ENCODE peak calls at places on chromosome 3, in nine cellular contexts. One of them, this sample, is unnamed.

GRCh38 chr3:11508346-11509174 is 135.2 kb downstream of the VGLL4 start:
- DNase-seq in dermis microvascular lymphatic vessel endothelial cell: no peak
- DNase-seq in activated CD4-positive, alpha-beta T cell treated with anti-CD3 and anti-CD28 coated beads, Interleukin-2, amount 10 ng/mL, durations not matched to agents 7 days and 5 days: no peak
- DNase-seq in heart right ventricle: no peak
- DNase-seq in activated T-cell treated with anti-CD3 and anti-CD28 coated beads, Interleukin-2, amount 50 U/mL, for 72 hours: no peak
- DNase-seq in WTC11: no peak
- DNase-seq in ELF-1: no peak
- DNase-seq in stimulated activated CD4-positive, alpha-beta T cell treated with anti-CD3 and anti-CD28 coated beads, Interleukin-1b, Interleukin-23, amount 100 ng/mL, for 48 hours: no peak
- DNase-seq in GM20000: no peak
- DNase-seq in this sample: no peak

GRCh38 chr3:128054363-128054762 is 2.1 kb downstream of the SEC61A1 start:
- DNase-seq in GM20000: no peak
- DNase-seq in ELF-1: no peak
- DNase-seq in dermis microvascular lymphatic vessel endothelial cell: no peak
- DNase-seq in heart right ventricle: no peak
- DNase-seq in activated CD4-positive, alpha-beta T cell treated with anti-CD3 and anti-CD28 coated beads, Interleukin-2, amount 10 ng/mL, durations not matched to agents 7 days and 5 days: no peak
- DNase-seq in stimulated activated CD4-positive, alpha-beta T cell treated with anti-CD3 and anti-CD28 coated beads, Interleukin-1b, Interleukin-23, amount 100 ng/mL, for 48 hours: no peak
- DNase-seq in WTC11: no peak
- DNase-seq in activated T-cell treated with anti-CD3 and anti-CD28 coated beads, Interleukin-2, amount 50 U/mL, for 72 hours: no peak
- DNase-seq in this sample: no peak

GRCh38 chr3:175486255-175486654 is 627.1 kb downstream of the NAALADL2 start:
- DNase-seq in activated CD4-positive, alpha-beta T cell treated with anti-CD3 and anti-CD28 coated beads, Interleukin-2, amount 10 ng/mL, durations not matched to agents 7 days and 5 days: no peak
- DNase-seq in ELF-1: no peak
- DNase-seq in dermis microvascular lymphatic vessel endothelial cell: no peak
- DNase-seq in heart right ventricle: no peak
- DNase-seq in stimulated activated CD4-positive, alpha-beta T cell treated with anti-CD3 and anti-CD28 coated beads, Interleukin-1b, Interleukin-23, amount 100 ng/mL, for 48 hours: no peak
- DNase-seq in activated T-cell treated with anti-CD3 and anti-CD28 coated beads, Interleukin-2, amount 50 U/mL, for 72 hours: no peak
- DNase-seq in GM20000: peak
- DNase-seq in WTC11: no peak
- DNase-seq in this sample: no peak

GRCh38 chr3:177934001-177934891 is 602.0 kb upstream of the KCNMB2 start:
- DNase-seq in activated T-cell treated with anti-CD3 and anti-CD28 coated beads, Interleukin-2, amount 50 U/mL, for 72 hours: no peak
- DNase-seq in heart right ventricle: no peak
- DNase-seq in stimulated activated CD4-positive, alpha-beta T cell treated with anti-CD3 and anti-CD28 coated beads, Interleukin-1b, Interleukin-23, amount 100 ng/mL, for 48 hours: no peak
- DNase-seq in activated CD4-positive, alpha-beta T cell treated with anti-CD3 and anti-CD28 coated beads, Interleukin-2, amount 10 ng/mL, durations not matched to agents 7 days and 5 days: no peak
- DNase-seq in GM20000: no peak
- DNase-seq in WTC11: no peak
- DNase-seq in ELF-1: peak
- DNase-seq in dermis microvascular lymphatic vessel endothelial cell: no peak
- DNase-seq in this sample: no peak

GRCh38 chr3:89116486-89116885 is 9.1 kb downstream of the EPHA3 start:
- DNase-seq in activated T-cell treated with anti-CD3 and anti-CD28 coated beads, Interleukin-2, amount 50 U/mL, for 72 hours: no peak
- DNase-seq in ELF-1: no peak
- DNase-seq in dermis microvascular lymphatic vessel endothelial cell: no peak
- DNase-seq in GM20000: no peak
- DNase-seq in heart right ventricle: no peak
- DNase-seq in WTC11: no peak
- DNase-seq in stimulated activated CD4-positive, alpha-beta T cell treated with anti-CD3 and anti-CD28 coated beads, Interleukin-1b, Interleukin-23, amount 100 ng/mL, for 48 hours: no peak
- DNase-seq in activated CD4-positive, alpha-beta T cell treated with anti-CD3 and anti-CD28 coated beads, Interleukin-2, amount 10 ng/mL, durations not matched to agents 7 days and 5 days: no peak
- DNase-seq in this sample: no peak

GRCh38 chr3:179036226-179036625 is 35.4 kb downstream of the ZMAT3 start:
- DNase-seq in heart right ventricle: no peak
- DNase-seq in GM20000: no peak
- DNase-seq in ELF-1: no peak
- DNase-seq in activated CD4-positive, alpha-beta T cell treated with anti-CD3 and anti-CD28 coated beads, Interleukin-2, amount 10 ng/mL, durations not matched to agents 7 days and 5 days: no peak
- DNase-seq in activated T-cell treated with anti-CD3 and anti-CD28 coated beads, Interleukin-2, amount 50 U/mL, for 72 hours: no peak
- DNase-seq in stimulated activated CD4-positive, alpha-beta T cell treated with anti-CD3 and anti-CD28 coated beads, Interleukin-1b, Interleukin-23, amount 100 ng/mL, for 48 hours: no peak
- DNase-seq in dermis microvascular lymphatic vessel endothelial cell: no peak
- DNase-seq in WTC11: no peak
- DNase-seq in this sample: no peak

GRCh38 chr3:32841875-32842505 is 24.2 kb downstream of the TRIM71 start:
- DNase-seq in dermis microvascular lymphatic vessel endothelial cell: no peak
- DNase-seq in activated CD4-positive, alpha-beta T cell treated with anti-CD3 and anti-CD28 coated beads, Interleukin-2, amount 10 ng/mL, durations not matched to agents 7 days and 5 days: no peak
- DNase-seq in activated T-cell treated with anti-CD3 and anti-CD28 coated beads, Interleukin-2, amount 50 U/mL, for 72 hours: no peak
- DNase-seq in WTC11: no peak
- DNase-seq in heart right ventricle: no peak
- DNase-seq in GM20000: no peak
- DNase-seq in stimulated activated CD4-positive, alpha-beta T cell treated with anti-CD3 and anti-CD28 coated beads, Interleukin-1b, Interleukin-23, amount 100 ng/mL, for 48 hours: no peak
- DNase-seq in ELF-1: no peak
- DNase-seq in this sample: no peak

GRCh38 chr3:99696497-99696896 is 58.1 kb downstream of the COL8A1 start:
- DNase-seq in GM20000: no peak
- DNase-seq in heart right ventricle: no peak
- DNase-seq in stimulated activated CD4-positive, alpha-beta T cell treated with anti-CD3 and anti-CD28 coated beads, Interleukin-1b, Interleukin-23, amount 100 ng/mL, for 48 hours: no peak
- DNase-seq in ELF-1: no peak
- DNase-seq in WTC11: no peak
- DNase-seq in activated T-cell treated with anti-CD3 and anti-CD28 coated beads, Interleukin-2, amount 50 U/mL, for 72 hours: no peak
- DNase-seq in dermis microvascular lymphatic vessel endothelial cell: no peak
- DNase-seq in activated CD4-positive, alpha-beta T cell treated with anti-CD3 and anti-CD28 coated beads, Interleukin-2, amount 10 ng/mL, durations not matched to agents 7 days and 5 days: no peak
- DNase-seq in this sample: no peak

GRCh38 chr3:66348696-66349095 is 127.9 kb downstream of the SLC25A26 start:
- DNase-seq in GM20000: no peak
- DNase-seq in ELF-1: no peak
- DNase-seq in stimulated activated CD4-positive, alpha-beta T cell treated with anti-CD3 and anti-CD28 coated beads, Interleukin-1b, Interleukin-23, amount 100 ng/mL, for 48 hours: no peak
- DNase-seq in WTC11: no peak
- DNase-seq in activated CD4-positive, alpha-beta T cell treated with anti-CD3 and anti-CD28 coated beads, Interleukin-2, amount 10 ng/mL, durations not matched to agents 7 days and 5 days: no peak
- DNase-seq in dermis microvascular lymphatic vessel endothelial cell: peak
- DNase-seq in heart right ventricle: peak
- DNase-seq in activated T-cell treated with anti-CD3 and anti-CD28 coated beads, Interleukin-2, amount 50 U/mL, for 72 hours: no peak
- DNase-seq in this sample: no peak

GRCh38 chr3:37198547-37198946 is 24.2 kb upstream of the LRRFIP2 start:
- DNase-seq in activated CD4-positive, alpha-beta T cell treated with anti-CD3 and anti-CD28 coated beads, Interleukin-2, amount 10 ng/mL, durations not matched to agents 7 days and 5 days: no peak
- DNase-seq in ELF-1: peak
- DNase-seq in dermis microvascular lymphatic vessel endothelial cell: no peak
- DNase-seq in WTC11: no peak
- DNase-seq in activated T-cell treated with anti-CD3 and anti-CD28 coated beads, Interleukin-2, amount 50 U/mL, for 72 hours: no peak
- DNase-seq in stimulated activated CD4-positive, alpha-beta T cell treated with anti-CD3 and anti-CD28 coated beads, Interleukin-1b, Interleukin-23, amount 100 ng/mL, for 48 hours: no peak
- DNase-seq in GM20000: no peak
- DNase-seq in heart right ventricle: no peak
- DNase-seq in this sample: no peak

GRCh38 chr3:48564022-48564421 is 441 bp upstream of the UCN2 start:
- DNase-seq in heart right ventricle: no peak
- DNase-seq in dermis microvascular lymphatic vessel endothelial cell: peak
- DNase-seq in WTC11: no peak
- DNase-seq in stimulated activated CD4-positive, alpha-beta T cell treated with anti-CD3 and anti-CD28 coated beads, Interleukin-1b, Interleukin-23, amount 100 ng/mL, for 48 hours: no peak
- DNase-seq in activated T-cell treated with anti-CD3 and anti-CD28 coated beads, Interleukin-2, amount 50 U/mL, for 72 hours: peak
- DNase-seq in ELF-1: no peak
- DNase-seq in GM20000: no peak
- DNase-seq in activated CD4-positive, alpha-beta T cell treated with anti-CD3 and anti-CD28 coated beads, Interleukin-2, amount 10 ng/mL, durations not matched to agents 7 days and 5 days: no peak
- DNase-seq in this sample: no peak

GRCh38 chr3:8600457-8600856 is 44.1 kb downstream of the SSUH2 start:
- DNase-seq in activated T-cell treated with anti-CD3 and anti-CD28 coated beads, Interleukin-2, amount 50 U/mL, for 72 hours: no peak
- DNase-seq in ELF-1: no peak
- DNase-seq in stimulated activated CD4-positive, alpha-beta T cell treated with anti-CD3 and anti-CD28 coated beads, Interleukin-1b, Interleukin-23, amount 100 ng/mL, for 48 hours: no peak
- DNase-seq in heart right ventricle: no peak
- DNase-seq in WTC11: no peak
- DNase-seq in dermis microvascular lymphatic vessel endothelial cell: no peak
- DNase-seq in activated CD4-positive, alpha-beta T cell treated with anti-CD3 and anti-CD28 coated beads, Interleukin-2, amount 10 ng/mL, durations not matched to agents 7 days and 5 days: no peak
- DNase-seq in GM20000: no peak
- DNase-seq in this sample: no peak

GRCh38 chr3:3577823-3578222 is 221.4 kb upstream of the LRRN1 start:
- DNase-seq in stimulated activated CD4-positive, alpha-beta T cell treated with anti-CD3 and anti-CD28 coated beads, Interleukin-1b, Interleukin-23, amount 100 ng/mL, for 48 hours: no peak
- DNase-seq in GM20000: no peak
- DNase-seq in activated T-cell treated with anti-CD3 and anti-CD28 coated beads, Interleukin-2, amount 50 U/mL, for 72 hours: no peak
- DNase-seq in ELF-1: no peak
- DNase-seq in dermis microvascular lymphatic vessel endothelial cell: no peak
- DNase-seq in activated CD4-positive, alpha-beta T cell treated with anti-CD3 and anti-CD28 coated beads, Interleukin-2, amount 10 ng/mL, durations not matched to agents 7 days and 5 days: no peak
- DNase-seq in heart right ventricle: no peak
- DNase-seq in WTC11: no peak
- DNase-seq in this sample: no peak

GRCh38 chr3:59320080-59320479 is 270.3 kb upstream of the CFAP20DC start:
- DNase-seq in ELF-1: peak
- DNase-seq in stimulated activated CD4-positive, alpha-beta T cell treated with anti-CD3 and anti-CD28 coated beads, Interleukin-1b, Interleukin-23, amount 100 ng/mL, for 48 hours: no peak
- DNase-seq in activated CD4-positive, alpha-beta T cell treated with anti-CD3 and anti-CD28 coated beads, Interleukin-2, amount 10 ng/mL, durations not matched to agents 7 days and 5 days: no peak
- DNase-seq in WTC11: no peak
- DNase-seq in activated T-cell treated with anti-CD3 and anti-CD28 coated beads, Interleukin-2, amount 50 U/mL, for 72 hours: no peak
- DNase-seq in heart right ventricle: no peak
- DNase-seq in GM20000: no peak
- DNase-seq in dermis microvascular lymphatic vessel endothelial cell: no peak
- DNase-seq in this sample: no peak

GRCh38 chr3:153219147-153219546 is 57.1 kb downstream of the RAP2B start:
- DNase-seq in heart right ventricle: no peak
- DNase-seq in WTC11: no peak
- DNase-seq in ELF-1: no peak
- DNase-seq in dermis microvascular lymphatic vessel endothelial cell: no peak
- DNase-seq in GM20000: no peak
- DNase-seq in activated T-cell treated with anti-CD3 and anti-CD28 coated beads, Interleukin-2, amount 50 U/mL, for 72 hours: no peak
- DNase-seq in stimulated activated CD4-positive, alpha-beta T cell treated with anti-CD3 and anti-CD28 coated beads, Interleukin-1b, Interleukin-23, amount 100 ng/mL, for 48 hours: no peak
- DNase-seq in activated CD4-positive, alpha-beta T cell treated with anti-CD3 and anti-CD28 coated beads, Interleukin-2, amount 10 ng/mL, durations not matched to agents 7 days and 5 days: no peak
- DNase-seq in this sample: no peak

GRCh38 chr3:53833053-53833645 is 13.1 kb downstream of the CHDH start:
- DNase-seq in WTC11: no peak
- DNase-seq in stimulated activated CD4-positive, alpha-beta T cell treated with anti-CD3 and anti-CD28 coated beads, Interleukin-1b, Interleukin-23, amount 100 ng/mL, for 48 hours: no peak
- DNase-seq in activated CD4-positive, alpha-beta T cell treated with anti-CD3 and anti-CD28 coated beads, Interleukin-2, amount 10 ng/mL, durations not matched to agents 7 days and 5 days: no peak
- DNase-seq in heart right ventricle: no peak
- DNase-seq in GM20000: no peak
- DNase-seq in ELF-1: no peak
- DNase-seq in dermis microvascular lymphatic vessel endothelial cell: no peak
- DNase-seq in activated T-cell treated with anti-CD3 and anti-CD28 coated beads, Interleukin-2, amount 50 U/mL, for 72 hours: no peak
- DNase-seq in this sample: no peak

GRCh38 chr3:53100818-53101466 is 29.3 kb downstream of the RFT1 start:
- DNase-seq in GM20000: no peak
- DNase-seq in activated CD4-positive, alpha-beta T cell treated with anti-CD3 and anti-CD28 coated beads, Interleukin-2, amount 10 ng/mL, durations not matched to agents 7 days and 5 days: peak
- DNase-seq in WTC11: no peak
- DNase-seq in stimulated activated CD4-positive, alpha-beta T cell treated with anti-CD3 and anti-CD28 coated beads, Interleukin-1b, Interleukin-23, amount 100 ng/mL, for 48 hours: no peak
- DNase-seq in ELF-1: no peak
- DNase-seq in dermis microvascular lymphatic vessel endothelial cell: no peak
- DNase-seq in activated T-cell treated with anti-CD3 and anti-CD28 coated beads, Interleukin-2, amount 50 U/mL, for 72 hours: no peak
- DNase-seq in heart right ventricle: no peak
- DNase-seq in this sample: no peak

GRCh38 chr3:10973196-10973595 is 19.4 kb upstream of the SLC6A1 start:
- DNase-seq in GM20000: no peak
- DNase-seq in dermis microvascular lymphatic vessel endothelial cell: no peak
- DNase-seq in ELF-1: no peak
- DNase-seq in stimulated activated CD4-positive, alpha-beta T cell treated with anti-CD3 and anti-CD28 coated beads, Interleukin-1b, Interleukin-23, amount 100 ng/mL, for 48 hours: no peak
- DNase-seq in heart right ventricle: no peak
- DNase-seq in activated T-cell treated with anti-CD3 and anti-CD28 coated beads, Interleukin-2, amount 50 U/mL, for 72 hours: no peak
- DNase-seq in activated CD4-positive, alpha-beta T cell treated with anti-CD3 and anti-CD28 coated beads, Interleukin-2, amount 10 ng/mL, durations not matched to agents 7 days and 5 days: no peak
- DNase-seq in WTC11: no peak
- DNase-seq in this sample: no peak

GRCh38 chr3:143753456-143753855 is 94.8 kb downstream of the SLC9A9 start:
- DNase-seq in heart right ventricle: no peak
- DNase-seq in GM20000: no peak
- DNase-seq in ELF-1: no peak
- DNase-seq in WTC11: no peak
- DNase-seq in activated CD4-positive, alpha-beta T cell treated with anti-CD3 and anti-CD28 coated beads, Interleukin-2, amount 10 ng/mL, durations not matched to agents 7 days and 5 days: no peak
- DNase-seq in activated T-cell treated with anti-CD3 and anti-CD28 coated beads, Interleukin-2, amount 50 U/mL, for 72 hours: no peak
- DNase-seq in stimulated activated CD4-positive, alpha-beta T cell treated with anti-CD3 and anti-CD28 coated beads, Interleukin-1b, Interleukin-23, amount 100 ng/mL, for 48 hours: no peak
- DNase-seq in dermis microvascular lymphatic vessel endothelial cell: no peak
- DNase-seq in this sample: no peak

GRCh38 chr3:51379746-51380330 is 5.3 kb upstream of the MANF start:
- DNase-seq in dermis microvascular lymphatic vessel endothelial cell: no peak
- DNase-seq in activated CD4-positive, alpha-beta T cell treated with anti-CD3 and anti-CD28 coated beads, Interleukin-2, amount 10 ng/mL, durations not matched to agents 7 days and 5 days: no peak
- DNase-seq in GM20000: no peak
- DNase-seq in WTC11: no peak
- DNase-seq in ELF-1: no peak
- DNase-seq in stimulated activated CD4-positive, alpha-beta T cell treated with anti-CD3 and anti-CD28 coated beads, Interleukin-1b, Interleukin-23, amount 100 ng/mL, for 48 hours: no peak
- DNase-seq in heart right ventricle: no peak
- DNase-seq in activated T-cell treated with anti-CD3 and anti-CD28 coated beads, Interleukin-2, amount 50 U/mL, for 72 hours: no peak
- DNase-seq in this sample: no peak

GRCh38 chr3:46564190-46565112 is 1.7 kb downstream of the LRRC2 start:
- DNase-seq in heart right ventricle: peak
- DNase-seq in dermis microvascular lymphatic vessel endothelial cell: no peak
- DNase-seq in activated CD4-positive, alpha-beta T cell treated with anti-CD3 and anti-CD28 coated beads, Interleukin-2, amount 10 ng/mL, durations not matched to agents 7 days and 5 days: no peak
- DNase-seq in WTC11: no peak
- DNase-seq in activated T-cell treated with anti-CD3 and anti-CD28 coated beads, Interleukin-2, amount 50 U/mL, for 72 hours: no peak
- DNase-seq in ELF-1: no peak
- DNase-seq in GM20000: no peak
- DNase-seq in stimulated activated CD4-positive, alpha-beta T cell treated with anti-CD3 and anti-CD28 coated beads, Interleukin-1b, Interleukin-23, amount 100 ng/mL, for 48 hours: no peak
- DNase-seq in this sample: no peak

GRCh38 chr3:49025005-49025792 is 3.3 kb downstream of the NDUFAF3 start:
- DNase-seq in dermis microvascular lymphatic vessel endothelial cell: no peak
- DNase-seq in activated T-cell treated with anti-CD3 and anti-CD28 coated beads, Interleukin-2, amount 50 U/mL, for 72 hours: no peak
- DNase-seq in stimulated activated CD4-positive, alpha-beta T cell treated with anti-CD3 and anti-CD28 coated beads, Interleukin-1b, Interleukin-23, amount 100 ng/mL, for 48 hours: no peak
- DNase-seq in ELF-1: no peak
- DNase-seq in WTC11: no peak
- DNase-seq in heart right ventricle: no peak
- DNase-seq in activated CD4-positive, alpha-beta T cell treated with anti-CD3 and anti-CD28 coated beads, Interleukin-2, amount 10 ng/mL, durations not matched to agents 7 days and 5 days: no peak
- DNase-seq in GM20000: no peak
- DNase-seq in this sample: peak

GRCh38 chr3:48623851-48624547 is 2.4 kb upstream of the TMEM89 start:
- DNase-seq in activated T-cell treated with anti-CD3 and anti-CD28 coated beads, Interleukin-2, amount 50 U/mL, for 72 hours: no peak
- DNase-seq in dermis microvascular lymphatic vessel endothelial cell: no peak
- DNase-seq in activated CD4-positive, alpha-beta T cell treated with anti-CD3 and anti-CD28 coated beads, Interleukin-2, amount 10 ng/mL, durations not matched to agents 7 days and 5 days: no peak
- DNase-seq in ELF-1: no peak
- DNase-seq in WTC11: no peak
- DNase-seq in stimulated activated CD4-positive, alpha-beta T cell treated with anti-CD3 and anti-CD28 coated beads, Interleukin-1b, Interleukin-23, amount 100 ng/mL, for 48 hours: no peak
- DNase-seq in GM20000: no peak
- DNase-seq in heart right ventricle: no peak
- DNase-seq in this sample: no peak

GRCh38 chr3:192906940-192907339 is 10.7 kb downstream of the MB21D2 start:
- DNase-seq in activated CD4-positive, alpha-beta T cell treated with anti-CD3 and anti-CD28 coated beads, Interleukin-2, amount 10 ng/mL, durations not matched to agents 7 days and 5 days: no peak
- DNase-seq in activated T-cell treated with anti-CD3 and anti-CD28 coated beads, Interleukin-2, amount 50 U/mL, for 72 hours: no peak
- DNase-seq in WTC11: no peak
- DNase-seq in stimulated activated CD4-positive, alpha-beta T cell treated with anti-CD3 and anti-CD28 coated beads, Interleukin-1b, Interleukin-23, amount 100 ng/mL, for 48 hours: no peak
- DNase-seq in ELF-1: no peak
- DNase-seq in dermis microvascular lymphatic vessel endothelial cell: no peak
- DNase-seq in heart right ventricle: no peak
- DNase-seq in GM20000: no peak
- DNase-seq in this sample: no peak

GRCh38 chr3:158407844-158408517 is 163.0 kb upstream of the MLF1 start:
- DNase-seq in activated CD4-positive, alpha-beta T cell treated with anti-CD3 and anti-CD28 coated beads, Interleukin-2, amount 10 ng/mL, durations not matched to agents 7 days and 5 days: no peak
- DNase-seq in stimulated activated CD4-positive, alpha-beta T cell treated with anti-CD3 and anti-CD28 coated beads, Interleukin-1b, Interleukin-23, amount 100 ng/mL, for 48 hours: no peak
- DNase-seq in heart right ventricle: no peak
- DNase-seq in dermis microvascular lymphatic vessel endothelial cell: no peak
- DNase-seq in ELF-1: no peak
- DNase-seq in WTC11: no peak
- DNase-seq in activated T-cell treated with anti-CD3 and anti-CD28 coated beads, Interleukin-2, amount 50 U/mL, for 72 hours: no peak
- DNase-seq in GM20000: no peak
- DNase-seq in this sample: no peak

GRCh38 chr3:69741057-69741830 is 2.0 kb downstream of the MITF start:
- DNase-seq in heart right ventricle: no peak
- DNase-seq in GM20000: no peak
- DNase-seq in stimulated activated CD4-positive, alpha-beta T cell treated with anti-CD3 and anti-CD28 coated beads, Interleukin-1b, Interleukin-23, amount 100 ng/mL, for 48 hours: no peak
- DNase-seq in dermis microvascular lymphatic vessel endothelial cell: no peak
- DNase-seq in ELF-1: no peak
- DNase-seq in WTC11: no peak
- DNase-seq in activated CD4-positive, alpha-beta T cell treated with anti-CD3 and anti-CD28 coated beads, Interleukin-2, amount 10 ng/mL, durations not matched to agents 7 days and 5 days: no peak
- DNase-seq in activated T-cell treated with anti-CD3 and anti-CD28 coated beads, Interleukin-2, amount 50 U/mL, for 72 hours: no peak
- DNase-seq in this sample: no peak

GRCh38 chr3:107241217-107241616 is 136.0 kb upstream of the CCDC54 start:
- DNase-seq in ELF-1: peak
- DNase-seq in dermis microvascular lymphatic vessel endothelial cell: no peak
- DNase-seq in stimulated activated CD4-positive, alpha-beta T cell treated with anti-CD3 and anti-CD28 coated beads, Interleukin-1b, Interleukin-23, amount 100 ng/mL, for 48 hours: peak
- DNase-seq in WTC11: peak
- DNase-seq in activated T-cell treated with anti-CD3 and anti-CD28 coated beads, Interleukin-2, amount 50 U/mL, for 72 hours: peak
- DNase-seq in activated CD4-positive, alpha-beta T cell treated with anti-CD3 and anti-CD28 coated beads, Interleukin-2, amount 10 ng/mL, durations not matched to agents 7 days and 5 days: peak
- DNase-seq in heart right ventricle: peak
- DNase-seq in GM20000: no peak
- DNase-seq in this sample: peak

GRCh38 chr3:119759962-119760361 is 21.9 kb upstream of the NR1I2 start:
- DNase-seq in activated CD4-positive, alpha-beta T cell treated with anti-CD3 and anti-CD28 coated beads, Interleukin-2, amount 10 ng/mL, durations not matched to agents 7 days and 5 days: no peak
- DNase-seq in WTC11: no peak
- DNase-seq in GM20000: no peak
- DNase-seq in ELF-1: no peak
- DNase-seq in heart right ventricle: no peak
- DNase-seq in stimulated activated CD4-positive, alpha-beta T cell treated with anti-CD3 and anti-CD28 coated beads, Interleukin-1b, Interleukin-23, amount 100 ng/mL, for 48 hours: no peak
- DNase-seq in activated T-cell treated with anti-CD3 and anti-CD28 coated beads, Interleukin-2, amount 50 U/mL, for 72 hours: no peak
- DNase-seq in dermis microvascular lymphatic vessel endothelial cell: no peak
- DNase-seq in this sample: no peak

GRCh38 chr3:192261135-192261534 is 466.2 kb downstream of the FGF12 start:
- DNase-seq in activated CD4-positive, alpha-beta T cell treated with anti-CD3 and anti-CD28 coated beads, Interleukin-2, amount 10 ng/mL, durations not matched to agents 7 days and 5 days: no peak
- DNase-seq in activated T-cell treated with anti-CD3 and anti-CD28 coated beads, Interleukin-2, amount 50 U/mL, for 72 hours: no peak
- DNase-seq in heart right ventricle: no peak
- DNase-seq in dermis microvascular lymphatic vessel endothelial cell: no peak
- DNase-seq in GM20000: no peak
- DNase-seq in stimulated activated CD4-positive, alpha-beta T cell treated with anti-CD3 and anti-CD28 coated beads, Interleukin-1b, Interleukin-23, amount 100 ng/mL, for 48 hours: no peak
- DNase-seq in WTC11: no peak
- DNase-seq in ELF-1: no peak
- DNase-seq in this sample: no peak

GRCh38 chr3:112773864-112774263 is 72.8 kb downstream of the CD200R1L start:
- DNase-seq in dermis microvascular lymphatic vessel endothelial cell: no peak
- DNase-seq in stimulated activated CD4-positive, alpha-beta T cell treated with anti-CD3 and anti-CD28 coated beads, Interleukin-1b, Interleukin-23, amount 100 ng/mL, for 48 hours: no peak
- DNase-seq in ELF-1: no peak
- DNase-seq in activated T-cell treated with anti-CD3 and anti-CD28 coated beads, Interleukin-2, amount 50 U/mL, for 72 hours: no peak
- DNase-seq in heart right ventricle: no peak
- DNase-seq in activated CD4-positive, alpha-beta T cell treated with anti-CD3 and anti-CD28 coated beads, Interleukin-2, amount 10 ng/mL, durations not matched to agents 7 days and 5 days: peak
- DNase-seq in WTC11: no peak
- DNase-seq in GM20000: no peak
- DNase-seq in this sample: peak

GRCh38 chr3:159616234-159616825 is 372.3 kb upstream of the IL12A start:
- DNase-seq in GM20000: no peak
- DNase-seq in stimulated activated CD4-positive, alpha-beta T cell treated with anti-CD3 and anti-CD28 coated beads, Interleukin-1b, Interleukin-23, amount 100 ng/mL, for 48 hours: no peak
- DNase-seq in activated CD4-positive, alpha-beta T cell treated with anti-CD3 and anti-CD28 coated beads, Interleukin-2, amount 10 ng/mL, durations not matched to agents 7 days and 5 days: no peak
- DNase-seq in WTC11: peak
- DNase-seq in ELF-1: peak
- DNase-seq in activated T-cell treated with anti-CD3 and anti-CD28 coated beads, Interleukin-2, amount 50 U/mL, for 72 hours: no peak
- DNase-seq in heart right ventricle: peak
- DNase-seq in dermis microvascular lymphatic vessel endothelial cell: peak
- DNase-seq in this sample: no peak